ENCODE peak calls at places on chromosomes 1 and 21, in eight cellular contexts. V, Y, O, D, N, K, B and A are unnamed samples.

GRCh38 chr1:113615425-113615824 is 143.9 kb downstream of the PHTF1 start:
- DNase-seq in V (no peak), Y (peak), O (no peak), D (no peak), N (no peak), K (no peak), B (no peak), A (no peak)

GRCh38 chr1:162905174-162905573 is 44.2 kb upstream of the CCDC190 start:
- DNase-seq in V (no peak), Y (no peak), O (no peak), D (no peak), N (no peak), K (no peak), B (no peak), A (no peak)

GRCh38 chr1:107748529-107748928 is 216.5 kb downstream of the VAV3 start:
- DNase-seq in V (no peak), Y (no peak), O (no peak), D (no peak), N (no peak), K (no peak), B (no peak), A (no peak)

GRCh38 chr1:53332833-53333232 is 5.0 kb upstream of the LRP8 start:
- DNase-seq in V (no peak), Y (no peak), O (no peak), D (no peak), N (peak), K (no peak), B (peak), A (no peak)

GRCh38 chr1:211737115-211738035 is 62.0 kb upstream of the NEK2 start:
- DNase-seq in V (no peak), Y (no peak), O (no peak), D (no peak), N (peak), K (no peak), B (no peak), A (no peak)

GRCh38 chr1:217274927-217275616 is 355.8 kb downstream of the GPATCH2 start:
- DNase-seq in V (no peak), Y (peak), O (no peak), D (no peak), N (no peak), K (no peak), B (no peak), A (no peak)

GRCh38 chr1:9024837-9025236 is 1.4 kb downstream of the SLC2A7 start:
- DNase-seq in V (no peak), Y (no peak), O (no peak), D (no peak), N (no peak), K (no peak), B (no peak), A (no peak)

GRCh38 chr1:154895779-154896178 is 25.7 kb upstream of the KCNN3 start:
- DNase-seq in V (no peak), Y (no peak), O (no peak), D (no peak), N (no peak), K (no peak), B (no peak), A (no peak)

GRCh38 chr1:21624577-21625389 is 44.4 kb downstream of the RAP1GAP start:
- DNase-seq in V (no peak), Y (peak), O (no peak), D (no peak), N (peak), K (no peak), B (no peak), A (no peak)

GRCh38 chr1:156394835-156395461 is 25.9 kb downstream of the RHBG start:
- DNase-seq in V (peak), Y (no peak), O (no peak), D (no peak), N (no peak), K (no peak), B (no peak), A (no peak)

GRCh38 chr1:154962238-154962678 is 676 bp upstream of the PYGO2 start:
- DNase-seq in V (no peak), Y (peak), O (no peak), D (no peak), N (peak), K (no peak), B (peak), A (no peak)

GRCh38 chr1:197671140-197671539 is 104.1 kb downstream of the DENND1B start:
- DNase-seq in V (no peak), Y (peak), O (no peak), D (no peak), N (no peak), K (no peak), B (no peak), A (no peak)

GRCh38 chr21:41368361-41369104 is 6.7 kb downstream of the MX2 start:
- DNase-seq in V (no peak), Y (no peak), O (no peak), D (peak), N (no peak), K (no peak), B (no peak), A (no peak)

GRCh38 chr1:156347337-156347736 is 9.0 kb downstream of the TSACC start:
- DNase-seq in V (no peak), Y (peak), O (no peak), D (no peak), N (no peak), K (no peak), B (no peak), A (no peak)

GRCh38 chr1:3625151-3625907 is 514 bp downstream of the TPRG1L start:
- DNase-seq in V (peak), Y (peak), O (no peak), D (peak), N (no peak), K (no peak), B (no peak), A (no peak)

GRCh38 chr1:46005594-46005993 is 126.8 kb downstream of the PIK3R3 start:
- DNase-seq in V (no peak), Y (no peak), O (no peak), D (peak), N (no peak), K (no peak), B (no peak), A (no peak)

GRCh38 chr1:37410815-37411214 is 63.6 kb upstream of the ZC3H12A start:
- DNase-seq in V (no peak), Y (no peak), O (no peak), D (peak), N (no peak), K (no peak), B (peak), A (no peak)

GRCh38 chr1:167517535-167518330 is 596 bp downstream of the CD247 start:
- DNase-seq in V (no peak), Y (peak), O (peak), D (peak), N (no peak), K (peak), B (peak), A (peak)

GRCh38 chr1:62144238-62144831 is 50.3 kb upstream of the L1TD1 start:
- DNase-seq in V (peak), Y (peak), O (no peak), D (peak), N (peak), K (no peak), B (peak), A (no peak)

GRCh38 chr1:112544011-112544688 is 35.4 kb downstream of the WNT2B start:
- DNase-seq in V (no peak), Y (peak), O (no peak), D (no peak), N (no peak), K (no peak), B (no peak), A (no peak)

GRCh38 chr1:114390361-114390760 is 120.6 kb downstream of the TRIM33 start:
- DNase-seq in V (no peak), Y (no peak), O (no peak), D (no peak), N (no peak), K (no peak), B (no peak), A (no peak)

GRCh38 chr1:90721210-90722194 is 4.4 kb upstream of the BARHL2 start:
- DNase-seq in V (peak), Y (peak), O (no peak), D (peak), N (peak), K (no peak), B (peak), A (no peak)

GRCh38 chr1:226939439-226940028 is 560 bp upstream of the COQ8A start:
- DNase-seq in V (peak), Y (peak), O (peak), D (no peak), N (peak), K (peak), B (no peak), A (no peak)

GRCh38 chr1:25456502-25456901 is 25.8 kb downstream of the MACO1 start:
- DNase-seq in V (no peak), Y (no peak), O (no peak), D (no peak), N (no peak), K (no peak), B (no peak), A (no peak)

GRCh38 chr1:165644064-165644735 is 13.2 kb downstream of the MGST3 start:
- DNase-seq in V (no peak), Y (peak), O (no peak), D (no peak), N (no peak), K (no peak), B (no peak), A (no peak)

GRCh38 chr1:201126832-201127754 is at the start of gene ASCL5:
- DNase-seq in V (peak), Y (peak), O (no peak), D (peak), N (no peak), K (no peak), B (no peak), A (no peak)

GRCh38 chr1:229440821-229441537 is 7.1 kb upstream of the ACTA1 start:
- DNase-seq in V (no peak), Y (peak), O (no peak), D (no peak), N (no peak), K (no peak), B (no peak), A (no peak)

GRCh38 chr1:12309783-12310742 is 80.2 kb downstream of the VPS13D start:
- DNase-seq in V (no peak), Y (no peak), O (no peak), D (no peak), N (no peak), K (no peak), B (no peak), A (no peak)

GRCh38 chr1:83588140-83588539 is 410.8 kb downstream of the TTLL7 start:
- DNase-seq in V (no peak), Y (no peak), O (no peak), D (no peak), N (no peak), K (no peak), B (no peak), A (no peak)

GRCh38 chr1:89759036-89759435 is 61.8 kb upstream of the LRRC8D start:
- DNase-seq in V (no peak), Y (no peak), O (no peak), D (no peak), N (no peak), K (no peak), B (no peak), A (no peak)

GRCh38 chr1:235077163-235077540 is 51.5 kb downstream of the TOMM20 start:
- DNase-seq in V (no peak), Y (no peak), O (no peak), D (no peak), N (no peak), K (no peak), B (no peak), A (no peak)

GRCh38 chr1:71755441-71755840 is 526.9 kb downstream of the NEGR1 start:
- DNase-seq in V (no peak), Y (no peak), O (no peak), D (no peak), N (no peak), K (no peak), B (no peak), A (no peak)

GRCh38 chr1:3080236-3080964 is 11.4 kb downstream of the PRDM16 start:
- DNase-seq in V (no peak), Y (no peak), O (no peak), D (no peak), N (peak), K (no peak), B (no peak), A (no peak)

GRCh38 chr1:82139751-82140468 is 339.2 kb downstream of the ADGRL2 start:
- DNase-seq in V (no peak), Y (no peak), O (no peak), D (no peak), N (no peak), K (no peak), B (no peak), A (no peak)

GRCh38 chr1:148372731-148373130 is 110.4 kb downstream of the PPIAL4G start:
- DNase-seq in V (no peak), Y (peak), O (no peak), D (no peak), N (no peak), K (no peak), B (no peak), A (no peak)

GRCh38 chr1:46494910-46495309 is 5.3 kb downstream of the DMBX1 start:
- DNase-seq in V (no peak), Y (no peak), O (no peak), D (no peak), N (no peak), K (no peak), B (no peak), A (no peak)

GRCh38 chr1:4726620-4727341 is 72.4 kb downstream of the AJAP1 start:
- DNase-seq in V (no peak), Y (no peak), O (no peak), D (no peak), N (peak), K (no peak), B (no peak), A (no peak)

GRCh38 chr1:213958346-213958745 is 29.4 kb upstream of the PROX1 start:
- DNase-seq in V (no peak), Y (no peak), O (no peak), D (no peak), N (no peak), K (no peak), B (no peak), A (no peak)

GRCh38 chr21:16070207-16070651 is 340.4 kb downstream of the USP25 start:
- DNase-seq in V (no peak), Y (peak), O (no peak), D (no peak), N (peak), K (no peak), B (no peak), A (no peak)